ENCODE peak calls at places on chromosomes 1 and 21, in eight cellular contexts. J is Calu3; G is activated CD8-positive, alpha-beta T cell treated with anti-CD3 and anti-CD28 coated beads for 36 hours; B is epithelial cell of esophagus; M is brain microvascular endothelial cell; T is mammary epithelial cell; E is HL-60; Q is psoas muscle. L is an unnamed sample.

GRCh38 chr1:228400237-228400651 is 6.4 kb downstream of the TRIM11 start:
- DNase-seq in J (no peak), G (no peak), B (no peak), M (no peak), T (no peak), E (no peak), Q (no peak), L (no peak)

GRCh38 chr1:95117207-95118018 is at the start of gene TLCD4:
- DNase-seq in J (peak), G (peak), B (peak), M (no peak), T (peak), E (peak), Q (peak), L (peak)

GRCh38 chr1:147815503-147815902 is 55.1 kb upstream of the GJA5 start:
- DNase-seq in J (no peak), G (no peak), B (no peak), M (no peak), T (no peak), E (no peak), Q (no peak), L (no peak)

GRCh38 chr1:46284597-46285564 is 18.5 kb downstream of the LRRC41 start:
- DNase-seq in J (no peak), G (no peak), B (peak), M (no peak), T (no peak), E (no peak), Q (no peak), L (no peak)

GRCh38 chr1:75449998-75450397 is 160.9 kb downstream of the SLC44A5 start:
- DNase-seq in J (no peak), G (no peak), B (no peak), M (no peak), T (no peak), E (no peak), Q (no peak), L (peak)

GRCh38 chr1:55877440-55878232 is 662.5 kb upstream of the USP24 start:
- DNase-seq in J (no peak), G (no peak), B (no peak), M (no peak), T (no peak), E (no peak), Q (no peak), L (no peak)

GRCh38 chr1:168960595-168960994 is 145.9 kb upstream of the ATP1B1 start:
- DNase-seq in J (peak), G (no peak), B (no peak), M (no peak), T (no peak), E (no peak), Q (no peak), L (no peak)

GRCh38 chr1:112954945-112955677 is 885 bp downstream of the SLC16A1 start:
- DNase-seq in J (peak), G (peak), B (peak), M (peak), T (peak), E (peak), Q (peak), L (peak)

GRCh38 chr1:29362116-29362515 is 125.8 kb downstream of the PTPRU start:
- DNase-seq in J (no peak), G (no peak), B (no peak), M (no peak), T (no peak), E (no peak), Q (no peak), L (no peak)

GRCh38 chr1:246582301-246583055 is 16.2 kb downstream of the CNST start:
- DNase-seq in J (no peak), G (no peak), B (no peak), M (no peak), T (no peak), E (no peak), Q (no peak), L (no peak)

GRCh38 chr1:180515857-180516388 is 13.5 kb upstream of the ACBD6 start:
- DNase-seq in J (peak), G (peak), B (peak), M (peak), T (peak), E (peak), Q (peak), L (peak)

GRCh38 chr1:184242507-184242943 is 144.3 kb upstream of the C1orf21 start:
- DNase-seq in J (no peak), G (no peak), B (peak), M (peak), T (no peak), E (no peak), Q (no peak), L (peak)

GRCh38 chr21:42997053-42997452 is 22.7 kb downstream of the PKNOX1 start:
- DNase-seq in J (no peak), G (no peak), B (peak), M (peak), T (peak), E (no peak), Q (no peak), L (peak)

GRCh38 chr1:231724876-231725647 is 98.5 kb downstream of the DISC1 start:
- DNase-seq in J (peak), G (peak), B (peak), M (peak), T (peak), E (peak), Q (no peak), L (peak)

GRCh38 chr1:184685116-184685515 is 69.5 kb downstream of the EDEM3 start:
- DNase-seq in J (no peak), G (no peak), B (peak), M (no peak), T (no peak), E (no peak), Q (no peak), L (no peak)

GRCh38 chr1:119758584-119758983 is 10.1 kb downstream of the HMGCS2 start:
- DNase-seq in J (no peak), G (no peak), B (no peak), M (no peak), T (no peak), E (no peak), Q (no peak), L (no peak)

GRCh38 chr1:9121891-9122409 is 7.0 kb downstream of the GPR157 start:
- DNase-seq in J (no peak), G (peak), B (no peak), M (no peak), T (no peak), E (no peak), Q (no peak), L (no peak)

GRCh38 chr1:42935313-42935624 is 23.4 kb downstream of the SLC2A1 start:
- DNase-seq in J (no peak), G (no peak), B (peak), M (no peak), T (no peak), E (peak), Q (no peak), L (no peak)

GRCh38 chr1:116508984-116509980 is 61.5 kb downstream of the CD58 start:
- DNase-seq in J (peak), G (peak), B (peak), M (peak), T (peak), E (peak), Q (no peak), L (peak)

GRCh38 chr1:243286409-243287127 is 30.7 kb downstream of the SDCCAG8 start:
- DNase-seq in J (no peak), G (no peak), B (no peak), M (no peak), T (no peak), E (peak), Q (no peak), L (no peak)

GRCh38 chr21:31921079-31921478 is 48.3 kb downstream of the HUNK start:
- DNase-seq in J (no peak), G (no peak), B (no peak), M (no peak), T (no peak), E (no peak), Q (no peak), L (peak)

GRCh38 chr1:157697781-157698569 is 2.6 kb downstream of the FCRL3 start:
- DNase-seq in J (no peak), G (no peak), B (peak), M (no peak), T (no peak), E (no peak), Q (no peak), L (no peak)

GRCh38 chr1:227234998-227235405 is 83.3 kb downstream of the CDC42BPA start:
- DNase-seq in J (peak), G (peak), B (peak), M (peak), T (peak), E (peak), Q (no peak), L (peak)

GRCh38 chr21:34702341-34702807 is 33.6 kb downstream of the CLIC6 start:
- DNase-seq in J (no peak), G (no peak), B (peak), M (peak), T (peak), E (no peak), Q (peak), L (peak)

GRCh38 chr21:15688809-15689208 is 41.0 kb upstream of the USP25 start:
- DNase-seq in J (no peak), G (no peak), B (no peak), M (no peak), T (peak), E (peak), Q (no peak), L (peak)

GRCh38 chr1:51516639-51517158 is 2.4 kb downstream of the EPS15 start:
- DNase-seq in J (no peak), G (peak), B (peak), M (peak), T (no peak), E (no peak), Q (no peak), L (no peak)

GRCh38 chr1:45412899-45413298 is 72.7 kb upstream of the MUTYH start:
- DNase-seq in J (no peak), G (no peak), B (no peak), M (no peak), T (no peak), E (peak), Q (no peak), L (no peak)

GRCh38 chr1:14716474-14716873 is 118.0 kb downstream of the KAZN start:
- DNase-seq in J (no peak), G (no peak), B (no peak), M (no peak), T (no peak), E (no peak), Q (no peak), L (no peak)

GRCh38 chr1:94602802-94603625 is 61.5 kb upstream of the F3 start:
- DNase-seq in J (no peak), G (no peak), B (no peak), M (no peak), T (no peak), E (peak), Q (no peak), L (peak)

GRCh38 chr1:174769961-174770549 is 229.7 kb upstream of the CACYBP start:
- DNase-seq in J (no peak), G (peak), B (peak), M (peak), T (peak), E (peak), Q (no peak), L (peak)

GRCh38 chr1:83995649-83996048 is 3.3 kb downstream of the TTLL7 start:
- DNase-seq in J (no peak), G (no peak), B (no peak), M (no peak), T (no peak), E (no peak), Q (no peak), L (no peak)

GRCh38 chr1:83985048-83985447 is 13.9 kb downstream of the TTLL7 start:
- DNase-seq in J (no peak), G (no peak), B (no peak), M (no peak), T (no peak), E (no peak), Q (no peak), L (no peak)

GRCh38 chr1:83996175-83996574 is 2.8 kb downstream of the TTLL7 start:
- DNase-seq in J (no peak), G (no peak), B (no peak), M (no peak), T (no peak), E (no peak), Q (no peak), L (no peak)

GRCh38 chr1:83994111-83994510 is 4.8 kb downstream of the TTLL7 start:
- DNase-seq in J (no peak), G (no peak), B (peak), M (no peak), T (no peak), E (no peak), Q (no peak), L (no peak)

GRCh38 chr1:83990734-83991133 is 8.2 kb downstream of the TTLL7 start:
- DNase-seq in J (no peak), G (no peak), B (peak), M (no peak), T (no peak), E (no peak), Q (no peak), L (peak)
- TF ChIP-seq CTCF in J (no peak), G (no peak), B (peak), M (no peak), T (peak), E (no peak), Q (no peak), L (peak)

GRCh38 chr1:98296681-98297080 is 364.8 kb upstream of the SNX7 start:
- DNase-seq in J (no peak), G (no peak), B (peak), M (no peak), T (peak), E (no peak), Q (no peak), L (no peak)

GRCh38 chr1:98289296-98289695 is 368.5 kb upstream of the DPYD start:
- DNase-seq in J (no peak), G (no peak), B (no peak), M (no peak), T (no peak), E (no peak), Q (no peak), L (no peak)

GRCh38 chr1:98298319-98298718 is 363.2 kb upstream of the SNX7 start:
- DNase-seq in J (no peak), G (no peak), B (no peak), M (no peak), T (no peak), E (no peak), Q (no peak), L (no peak)

GRCh38 chr1:98292994-98293393 is 368.5 kb upstream of the SNX7 start:
- DNase-seq in J (no peak), G (no peak), B (peak), M (no peak), T (peak), E (no peak), Q (no peak), L (no peak)

DNA sequence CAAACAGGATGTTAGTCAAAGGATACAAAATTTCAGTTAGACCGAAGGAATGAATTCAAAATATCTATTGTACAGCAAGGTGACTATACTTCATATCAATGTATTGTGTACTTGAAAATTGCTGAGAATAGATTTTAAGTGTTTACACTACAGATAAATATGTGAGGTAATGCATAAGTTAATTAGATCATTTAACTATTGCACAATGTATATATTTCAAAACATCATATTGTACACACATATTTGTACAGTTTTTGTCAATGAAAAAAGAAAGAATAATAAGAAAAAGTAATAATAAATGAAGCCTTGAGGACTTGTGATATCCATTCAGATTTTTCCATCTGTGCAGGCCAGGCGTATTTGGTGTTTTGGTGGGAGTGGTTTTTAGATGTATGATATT is 367.4 kb upstream of the SNX7 start:
- DNase-seq in J (no peak), G (no peak), B (peak), M (no peak), T (no peak), E (no peak), Q (no peak), L (no peak)
- TF ChIP-seq CTCF in J (no peak), G (no peak), B (no peak), M (no peak), T (no peak), E (no peak), Q (no peak), L (no peak)

DNA sequence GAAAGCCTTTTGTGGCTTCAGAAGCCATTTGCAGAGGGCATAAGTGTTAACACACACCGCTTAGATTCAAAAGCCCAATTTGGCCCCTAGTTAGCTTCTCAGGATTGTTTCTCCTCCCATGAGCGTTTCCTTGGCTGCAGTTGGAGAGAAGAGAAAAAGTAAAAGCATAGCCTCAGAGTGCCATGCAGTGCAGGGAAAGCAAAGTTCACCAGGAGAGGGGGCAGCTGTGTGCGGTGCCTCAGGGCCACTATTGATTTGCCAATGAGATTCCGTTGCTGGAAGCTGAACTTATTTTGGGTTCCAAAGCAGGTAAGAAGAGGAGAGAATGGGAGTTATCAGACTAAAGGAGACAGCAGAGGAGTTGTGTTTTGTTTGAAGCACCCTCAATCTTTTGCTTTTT is 102.4 kb downstream of the SELENOF start:
- DNase-seq in J (peak), G (no peak), B (no peak), M (no peak), T (no peak), E (no peak), Q (no peak), L (no peak)
- TF ChIP-seq CTCF in J (no peak), G (no peak), B (no peak), M (peak), T (no peak), E (no peak), Q (no peak), L (no peak)

DNA sequence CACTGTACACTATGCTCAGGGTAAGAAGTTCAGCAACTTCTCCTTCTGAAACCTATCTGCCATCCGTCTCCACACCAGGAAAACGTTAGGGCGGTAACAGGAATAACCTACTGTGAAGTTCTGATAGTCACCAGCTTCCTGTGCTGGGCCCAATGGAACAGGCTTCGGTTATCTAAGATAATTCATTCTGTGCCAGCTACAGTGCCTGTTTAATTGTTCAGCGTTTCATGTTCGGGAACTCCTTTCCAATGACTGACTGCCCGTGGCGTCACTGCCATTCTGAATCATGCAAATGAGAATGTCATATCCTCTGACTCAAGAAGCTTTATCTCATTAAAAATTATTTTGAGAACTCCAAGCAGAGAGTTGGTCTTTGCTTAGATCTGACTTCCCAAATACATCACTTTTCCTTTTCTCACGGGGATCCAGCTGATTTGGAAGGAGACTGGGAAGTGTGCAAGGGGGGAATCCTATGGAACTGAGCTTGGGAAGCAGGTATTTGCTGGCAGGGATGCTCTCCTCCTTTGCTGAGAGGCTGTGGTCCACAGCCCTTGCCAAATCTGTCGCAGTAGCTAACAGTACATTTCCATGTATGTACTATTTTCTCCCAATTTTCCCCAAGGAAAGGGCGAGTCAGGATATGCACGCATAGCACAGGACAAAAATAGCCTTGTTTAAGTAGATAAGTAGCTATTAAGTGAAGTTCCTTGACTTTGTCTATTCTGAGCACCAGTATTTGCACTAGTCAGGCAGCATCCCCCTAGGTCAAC is 358.7 kb downstream of the LTN1 start:
- DNase-seq in J (no peak), G (no peak), B (peak), M (peak), T (peak), E (no peak), Q (peak), L (peak)
- TF ChIP-seq CTCF in J (no peak), G (no peak), B (no peak), M (no peak), T (no peak), E (no peak), Q (no peak), L (no peak)

GRCh38 chr1:204672069-204672468 is 13.5 kb downstream of the LRRN2 start:
- DNase-seq in J (no peak), G (no peak), B (no peak), M (no peak), T (no peak), E (no peak), Q (no peak), L (no peak)

GRCh38 chr1:204669579-204669978 is 16.0 kb downstream of the LRRN2 start:
- DNase-seq in J (no peak), G (no peak), B (no peak), M (no peak), T (no peak), E (no peak), Q (no peak), L (no peak)

GRCh38 chr1:204673217-204673608 is 12.3 kb downstream of the LRRN2 start:
- DNase-seq in J (no peak), G (no peak), B (no peak), M (no peak), T (no peak), E (no peak), Q (no peak), L (no peak)

GRCh38 chr1:204672482-204673216 is 12.9 kb downstream of the LRRN2 start:
- DNase-seq in J (no peak), G (no peak), B (no peak), M (no peak), T (no peak), E (no peak), Q (no peak), L (no peak)

DNA sequence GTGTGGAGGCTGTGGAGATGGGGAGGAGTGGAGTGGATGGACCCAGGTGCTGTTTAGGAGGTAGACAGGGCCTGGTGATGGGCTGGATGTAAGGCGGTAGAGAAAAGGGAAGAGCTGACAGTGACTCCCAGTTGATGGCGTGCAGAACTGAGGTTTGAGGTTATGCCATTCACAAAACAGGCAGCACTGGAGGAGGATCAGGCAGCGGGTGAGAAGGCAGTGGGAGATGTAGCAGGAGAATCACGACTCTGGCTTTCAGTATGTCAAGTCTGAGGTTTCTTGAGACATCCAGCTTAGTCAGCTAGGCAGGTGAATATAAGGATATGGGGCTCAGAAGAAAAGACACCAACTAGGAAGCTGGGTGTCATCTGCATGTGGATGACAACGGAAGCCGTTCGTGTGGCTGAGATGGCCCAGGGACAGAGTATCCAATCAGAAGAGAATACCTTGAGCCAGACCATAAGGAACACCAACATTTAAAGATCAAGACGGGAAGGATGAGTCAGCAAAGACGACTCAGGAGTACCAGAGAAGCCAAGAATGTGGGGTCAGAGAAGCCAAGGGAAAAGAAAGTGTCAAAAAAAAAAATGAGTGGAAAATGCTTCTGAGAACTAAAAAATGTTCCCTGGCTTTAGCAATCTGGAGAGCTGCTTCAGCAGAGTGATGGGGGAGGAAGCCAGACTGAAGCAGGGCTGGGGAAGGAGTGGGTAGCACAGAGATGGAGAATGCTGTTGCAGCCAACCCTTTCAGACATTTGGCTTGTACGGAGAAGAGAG is 15.2 kb downstream of the LRRN2 start:
- DNase-seq in J (no peak), G (no peak), B (peak), M (peak), T (peak), E (no peak), Q (no peak), L (peak)
- TF ChIP-seq CTCF in J (no peak), G (no peak), B (no peak), M (no peak), T (no peak), E (no peak), Q (no peak), L (no peak)